ENCODE peak calls at places on chromosomes 4 and X, in nine cellular contexts. D is stomach, E is HepG2, F is pancreas, H is endothelial cell, P is WTC11, K is heart left ventricle, N is GM10248, J is foreskin fibroblast. T is an unnamed sample.

GRCh38 chrX:107272431-107272921 is 66.1 kb downstream of the DNAAF6 start:
- DNase-seq in H (peak), N (no peak), F (no peak), E (no peak), D (no peak), K (no peak), P (peak), J (peak), T (peak)

GRCh38 chrX:13250831-13251612 is 68.8 kb downstream of the ATXN3L start:
- DNase-seq in E (no peak), K (no peak), F (no peak), D (no peak), J (peak), N (no peak), H (peak), P (no peak), T (no peak)

GRCh38 chrX:73581002-73581628 is 18.1 kb downstream of the CHIC1 start:
- DNase-seq in D (no peak), J (no peak), P (no peak), H (no peak), F (no peak), E (no peak), K (no peak), N (no peak), T (no peak)

GRCh38 chrX:95836517-95836916 is 848.1 kb upstream of the DIAPH2 start:
- DNase-seq in H (no peak), F (no peak), J (no peak), D (no peak), K (no peak), P (no peak), N (no peak), E (no peak), T (no peak)

GRCh38 chr4:2048831-2049230 is 10.3 kb upstream of the NAT8L start:
- DNase-seq in J (no peak), E (no peak), N (no peak), P (no peak), F (no peak), D (peak), H (no peak), K (no peak), T (no peak)

GRCh38 chr4:128810331-128810870 is 901 bp downstream of the JADE1 start:
- DNase-seq in P (no peak), D (peak), K (peak), E (peak), J (peak), H (peak), N (peak), F (peak), T (peak)

GRCh38 chrX:130296743-130297142 is 28.0 kb upstream of the ZNF280C start:
- DNase-seq in N (no peak), E (no peak), K (no peak), D (no peak), F (no peak), J (peak), P (no peak), H (no peak), T (peak)

GRCh38 chrX:86946569-86946968 is 571.0 kb upstream of the KLHL4 start:
- DNase-seq in H (peak), K (no peak), J (no peak), F (no peak), D (no peak), E (peak), P (peak), N (peak), T (peak)

GRCh38 chr4:3287972-3288570 is 4.8 kb upstream of the RGS12 start:
- DNase-seq in E (no peak), K (no peak), H (no peak), P (peak), D (peak), N (no peak), J (no peak), F (no peak), T (no peak)

GRCh38 chrX:13876652-13877051 is 59.8 kb upstream of the GPM6B start:
- DNase-seq in D (no peak), E (no peak), H (no peak), J (peak), N (no peak), F (no peak), K (peak), P (no peak), T (peak)

GRCh38 chrX:116499780-116500179 is 37.0 kb upstream of the CT83 start:
- DNase-seq in N (no peak), K (no peak), D (no peak), F (no peak), E (no peak), P (no peak), H (no peak), J (peak), T (peak)

GRCh38 chrX:55057691-55058249 is 17.1 kb upstream of the PAGE2B start:
- DNase-seq in J (peak), P (peak), D (no peak), E (peak), N (peak), F (no peak), H (peak), K (no peak), T (no peak)

GRCh38 chrX:109782994-109783711 is 50.1 kb upstream of the ACSL4 start:
- DNase-seq in P (no peak), F (no peak), H (no peak), E (no peak), N (peak), K (no peak), J (peak), D (no peak), T (no peak)

GRCh38 chrX:154822029-154822428 is 12.4 kb downstream of the SMIM9 start:
- DNase-seq in F (no peak), N (no peak), D (no peak), H (no peak), K (no peak), J (no peak), E (no peak), P (no peak), T (no peak)

DNA sequence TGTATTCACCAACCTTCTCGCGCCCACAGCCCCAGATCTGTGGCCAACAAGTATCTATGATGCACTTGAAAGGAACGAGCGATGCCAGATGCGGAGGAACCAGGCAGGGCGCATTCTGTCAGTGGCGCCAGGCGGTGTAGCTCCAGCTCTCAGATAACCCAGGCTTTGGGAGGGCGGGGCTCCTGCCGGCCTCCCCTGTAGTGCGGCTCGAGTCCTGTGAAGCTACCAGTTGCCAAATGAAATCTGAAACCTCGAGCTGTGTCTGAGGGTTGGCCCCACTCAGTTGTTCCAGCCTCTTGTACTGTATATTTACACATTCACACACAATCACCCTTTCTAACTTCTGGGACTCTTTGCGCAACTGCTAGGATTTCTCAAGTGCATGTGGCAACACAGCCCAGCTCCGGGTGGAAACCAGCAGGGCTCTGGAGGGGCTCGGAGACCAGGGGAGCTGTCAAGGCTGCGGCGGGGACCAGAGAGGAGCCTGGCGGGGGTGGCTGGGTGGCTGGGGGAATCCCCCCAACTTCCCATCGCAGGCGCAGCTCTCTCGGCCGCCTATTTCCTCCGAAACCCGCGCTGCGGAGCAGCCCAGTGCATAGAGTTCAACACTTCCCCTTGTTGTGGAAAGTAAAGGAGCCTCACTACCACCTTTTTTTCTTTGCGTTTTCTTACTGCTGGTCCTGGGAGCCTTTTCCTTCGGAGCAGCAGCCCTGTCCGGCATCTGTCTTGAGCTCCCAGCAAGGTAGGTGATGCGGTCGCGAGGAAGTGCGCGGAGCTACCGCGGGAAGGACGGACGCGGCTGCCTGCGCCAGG is at the start of gene ARHGAP24:
- DNase-seq in H (peak), D (peak), F (peak), N (peak), J (peak), E (peak), P (peak), K (peak), T (peak)
- TF ChIP-seq CTCF in H (no peak), D (peak), F (no peak), N (no peak), J (no peak), E (no peak), P (no peak), K (no peak), T (peak)

DNA sequence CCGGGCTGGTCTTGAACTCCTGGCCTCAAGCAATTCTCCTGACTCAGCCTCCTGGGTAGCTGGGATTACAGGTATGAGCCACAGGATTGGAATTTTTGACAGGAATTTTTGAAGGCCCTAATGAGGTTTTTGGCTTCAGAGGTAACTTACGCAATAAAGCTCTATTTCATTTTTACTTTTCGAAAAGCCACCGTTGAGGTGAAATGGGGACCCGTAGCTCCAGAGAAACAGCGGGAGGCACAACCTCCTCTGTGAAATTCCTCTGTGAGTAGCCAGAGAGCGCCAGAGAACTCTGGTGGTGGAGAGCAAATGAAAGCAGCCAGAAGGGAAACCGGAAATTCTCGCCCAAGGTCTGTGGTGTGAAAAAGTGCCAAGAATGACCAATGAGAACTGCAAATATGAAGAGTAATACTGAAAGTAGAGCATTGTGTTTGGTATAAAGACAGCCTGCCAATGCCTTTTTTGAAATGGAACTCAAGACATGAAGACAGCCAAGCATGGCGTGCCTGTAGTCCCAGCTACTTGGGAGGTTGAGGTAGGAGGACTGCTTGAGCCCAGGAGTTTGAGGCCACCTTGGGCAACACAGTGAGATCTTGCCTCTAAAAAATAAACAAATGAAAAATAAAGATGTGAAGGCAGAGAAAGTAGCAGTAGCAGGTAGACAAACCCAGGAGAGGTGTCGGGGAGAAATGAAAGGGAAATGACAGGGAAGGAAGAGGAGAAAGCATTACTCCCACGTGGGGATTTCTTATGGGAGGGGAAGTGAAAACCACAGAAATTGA is 33.0 kb upstream of the TMEM131L start:
- DNase-seq in J (peak), P (peak), E (peak), H (peak), N (peak), K (peak), D (peak), F (peak), T (peak)
- TF ChIP-seq CTCF in J (peak), P (peak), E (peak), H (peak), N (peak), K (peak), D (peak), F (peak), T (peak)

DNA sequence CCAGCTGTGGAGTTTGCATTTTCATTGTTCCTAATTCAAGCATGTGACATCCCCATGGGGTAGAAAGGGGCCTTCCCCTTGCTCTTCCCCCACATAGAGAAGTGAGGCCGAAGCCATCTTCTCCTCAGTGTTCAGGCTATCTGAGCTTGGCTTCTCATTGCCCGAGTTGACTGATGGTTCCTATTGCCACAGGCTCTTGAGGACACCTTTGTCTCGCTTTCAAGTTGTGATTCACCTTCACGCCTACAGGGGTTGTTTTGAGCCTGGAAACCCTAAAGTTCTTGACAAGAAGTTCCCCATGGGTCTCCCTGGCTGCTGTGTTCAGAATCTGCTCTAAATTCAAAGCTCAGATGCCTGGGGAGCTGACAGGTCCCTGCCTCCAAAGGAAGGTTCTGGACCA is 24.9 kb downstream of the CCNQ start:
- DNase-seq in J (no peak), K (no peak), N (peak), D (no peak), P (no peak), E (no peak), H (no peak), F (no peak), T (no peak)
- TF ChIP-seq CTCF in J (no peak), K (no peak), N (no peak), D (no peak), P (no peak), E (no peak), H (no peak), F (no peak), T (no peak)

GRCh38 chr4:94744830-94745229 is 12.9 kb upstream of the BMPR1B start:
- DNase-seq in F (no peak), N (no peak), J (no peak), E (no peak), K (no peak), D (no peak), P (no peak), H (no peak), T (no peak)

GRCh38 chr4:94741304-94741703 is 16.5 kb upstream of the BMPR1B start:
- DNase-seq in J (no peak), K (no peak), F (no peak), P (no peak), D (no peak), E (no peak), N (no peak), H (no peak), T (no peak)

GRCh38 chr4:94743838-94744237 is 13.9 kb upstream of the BMPR1B start:
- DNase-seq in F (no peak), E (no peak), J (peak), N (no peak), D (no peak), P (no peak), K (no peak), H (no peak), T (no peak)

DNA sequence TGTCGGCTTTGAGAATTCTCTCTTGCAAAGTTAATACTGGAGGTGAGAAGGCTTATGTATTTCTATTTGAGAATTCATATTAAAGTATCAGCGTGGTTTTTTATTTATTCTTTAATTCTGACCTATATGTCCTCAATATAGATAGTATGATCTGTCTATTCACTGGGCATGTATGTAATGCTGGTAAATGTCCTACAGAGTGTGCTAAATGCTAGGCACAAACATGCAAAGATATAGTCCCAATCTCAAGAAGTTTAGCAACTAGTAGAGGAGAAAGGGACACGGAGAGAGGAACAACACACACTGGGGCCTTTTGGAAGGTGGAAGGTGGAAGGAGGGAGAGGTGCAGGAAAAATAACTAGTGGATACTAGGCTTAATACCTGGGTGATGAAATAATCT is 11.0 kb upstream of the BMPR1B start:
- DNase-seq in H (no peak), J (no peak), N (no peak), D (no peak), F (no peak), E (no peak), K (no peak), P (no peak), T (no peak)
- TF ChIP-seq CTCF in H (no peak), J (no peak), N (no peak), D (no peak), F (no peak), E (no peak), K (no peak), P (no peak), T (peak)

GRCh38 chr4:102826890-102827673 is at the start of gene UBE2D3:
- DNase-seq in H (peak), F (peak), N (peak), E (peak), J (peak), P (peak), D (peak), K (peak), T (peak)
- TF ChIP-seq CTCF in H (no peak), F (no peak), N (peak), E (peak), J (no peak), P (no peak), D (no peak), K (no peak), T (peak)

T was measured in foreskin keratinocyte.